ENCODE peak calls at places on chromosome 1, in nine cellular contexts. J, S, B, M, H, Y, R, U and K are unnamed samples.

GRCh38 chr1:102566182-102566581 is 542.1 kb downstream of the COL11A1 start:
- DNase-seq in B (no peak), J (no peak), Y (no peak), R (no peak), U (no peak), M (no peak), H (no peak), S (no peak), K (no peak)

GRCh38 chr1:150484861-150485260 is 2.4 kb upstream of the TARS2 start:
- DNase-seq in R (peak; percentile 52), Y (no peak), S (peak; percentile 68), M (no peak), H (no peak), B (no peak), U (peak; percentile 54), J (peak; percentile 29), K (no peak)

GRCh38 chr1:54403377-54403776 is 2.8 kb downstream of the SSBP3 start:
- DNase-seq in S (no peak), B (no peak), M (no peak), J (no peak), H (no peak), U (no peak), R (no peak), Y (no peak), K (no peak)

GRCh38 chr1:204868340-204868700 is 2.3 kb upstream of the NFASC start:
- DNase-seq in B (no peak), R (no peak), Y (no peak), M (no peak), S (no peak), J (no peak), U (no peak), H (no peak), K (no peak)

GRCh38 chr1:74733616-74734484 is 898 bp downstream of the TYW3 start:
- DNase-seq in B (peak; percentile 45), J (peak; percentile 87), H (peak; percentile 78), Y (peak; percentile 12), M (no peak), S (peak; percentile 91), R (peak; percentile 69), U (peak; percentile 84), K (peak; percentile 36)

GRCh38 chr1:210817385-210818275 is 316.3 kb downstream of the KCNH1 start:
- DNase-seq in U (no peak), M (no peak), J (no peak), S (no peak), Y (no peak), B (no peak), R (no peak), H (no peak), K (no peak)

GRCh38 chr1:155192346-155193274 is 15.1 kb downstream of the THBS3 start:
- DNase-seq in S (no peak), J (no peak), B (peak; percentile 60), R (no peak), M (no peak), U (no peak), Y (no peak), H (no peak), K (peak; percentile 78)

GRCh38 chr1:236063919-236064673 is 794 bp downstream of the NID1 start:
- DNase-seq in Y (peak; percentile 36), S (no peak), M (no peak), U (peak; percentile 88), J (no peak), R (peak; percentile 63), B (peak; percentile 63), H (peak; percentile 51), K (no peak)

GRCh38 chr1:73306899-73307555 is 890.9 kb downstream of the LRRIQ3 start:
- DNase-seq in J (no peak), M (no peak), R (no peak), S (no peak), Y (no peak), H (no peak), B (no peak), U (no peak), K (no peak)

GRCh38 chr1:100387644-100388350 is 35.5 kb downstream of the CDC14A start:
- DNase-seq in Y (no peak), H (no peak), J (no peak), M (no peak), U (no peak), R (no peak), B (no peak), S (no peak), K (no peak)